ENCODE peak calls at places on chromosomes 4 and X, in seven cellular contexts. I, Q, X, P, K, J and U are unnamed samples.

GRCh38 chr4:112214397-112215264 is 17.0 kb upstream of the AP1AR start:
- DNase-seq in P (no peak), X (no peak), K (no peak), I (peak; percentile 22), Q (peak; percentile 27), J (peak; percentile 62), U (peak; percentile 65)

GRCh38 chrX:31656013-31656412 is 584.2 kb upstream of the FTHL17 start:
- DNase-seq in K (no peak), I (no peak), X (no peak), P (no peak), Q (peak; percentile 47), J (peak; percentile 15), U (peak; percentile 26)

GRCh38 chrX:35122756-35123155 is 180.2 kb downstream of the FAM47B start:
- DNase-seq in I (no peak), Q (peak; percentile 70), J (no peak), P (no peak), K (no peak), X (no peak), U (peak; percentile 8)

GRCh38 chr4:2172627-2173231 is 69.2 kb downstream of the HAUS3 start:
- DNase-seq in X (no peak), P (no peak), J (no peak), I (no peak), K (no peak), Q (no peak), U (no peak)

GRCh38 chr4:98909646-98910045 is 19.3 kb downstream of the EIF4E start:
- DNase-seq in K (no peak), I (no peak), X (no peak), J (no peak), Q (no peak), P (no peak), U (no peak)

GRCh38 chr4:5708171-5708828 is at the start of gene EVC2:
- DNase-seq in K (peak; percentile 80), I (no peak), X (no peak), P (no peak), Q (peak; percentile 46), J (peak; percentile 87), U (peak; percentile 59)

GRCh38 chrX:40406330-40406859 is 174.4 kb upstream of the ATP6AP2 start:
- DNase-seq in I (no peak), K (no peak), J (no peak), X (no peak), P (peak; percentile 6), Q (no peak), U (no peak)

GRCh38 chr4:113452868-113453620 is 308.5 kb downstream of the CAMK2D start:
- DNase-seq in X (no peak), I (no peak), P (no peak), J (no peak), K (peak; percentile 11), Q (peak; percentile 79), U (peak; percentile 67)

GRCh38 chr4:76430519-76431388 is 4.3 kb upstream of the SHROOM3 start:
- DNase-seq in X (no peak), I (peak; percentile 37), J (peak; percentile 63), K (peak; percentile 19), Q (peak; percentile 60), P (peak; percentile 52), U (peak; percentile 61)

GRCh38 chr4:636628-636950 is 11.2 kb downstream of the PDE6B start:
- DNase-seq in P (no peak), I (no peak), K (no peak), J (no peak), X (no peak), Q (no peak), U (no peak)

GRCh38 chrX:118116308-118117068 is at the start of gene KLHL13:
- DNase-seq in P (peak; percentile 2), I (peak; percentile 71), K (peak; percentile 11), J (peak; percentile 40), X (no peak), Q (peak; percentile 18), U (no peak)

GRCh38 chrX:32778965-32779364 is 432.4 kb downstream of the DMD start:
- DNase-seq in K (no peak), Q (no peak), P (no peak), I (no peak), J (no peak), X (no peak), U (no peak)

GRCh38 chr4:75841641-75842520 is 60.4 kb downstream of the PPEF2 start:
- DNase-seq in P (no peak), I (no peak), X (no peak), J (no peak), K (peak; percentile 67), Q (no peak), U (no peak)

GRCh38 chr4:124939908-124940307 is 227.4 kb upstream of the ANKRD50 start:
- DNase-seq in J (no peak), P (no peak), Q (no peak), K (no peak), X (no peak), I (no peak), U (no peak)

GRCh38 chrX:13085533-13085932 is 41.1 kb upstream of the FAM9C start:
- DNase-seq in K (no peak), Q (no peak), P (no peak), X (no peak), J (no peak), I (no peak), U (no peak)